ENCODE peak calls at places on chromosome 4, in six cellular contexts. X is GM23338, K is lung, J is stomach, U is DND-41, F is BE2C. R is an unnamed sample.

GRCh38 chr4:156884183-156884582 is 87.4 kb downstream of the PDGFC start:
- DNase-seq in K (no peak), F (no peak), J (no peak), X (no peak), U (no peak), R (no peak)

GRCh38 chr4:25842229-25842840 is 20.5 kb downstream of the SEL1L3 start:
- DNase-seq in K (no peak), U (no peak), J (no peak), X (peak; percentile 75), F (no peak), R (peak; percentile 35)

GRCh38 chr4:114472269-114473032 is 126.2 kb upstream of the UGT8 start:
- DNase-seq in F (no peak), J (no peak), K (no peak), U (no peak), X (no peak), R (no peak)

GRCh38 chr4:2059034-2059725 is at the start of gene NAT8L:
- DNase-seq in F (peak; percentile 70), U (peak; percentile 23), J (no peak), X (peak; percentile 83), K (no peak), R (no peak)

GRCh38 chr4:39932776-39933402 is 44.8 kb downstream of the PDS5A start:
- DNase-seq in U (no peak), F (no peak), K (no peak), J (no peak), X (no peak), R (no peak)

GRCh38 chr4:149709640-149710039 is 106.0 kb downstream of the IQCM start:
- DNase-seq in J (no peak), F (no peak), K (no peak), X (no peak), U (no peak), R (no peak)

GRCh38 chr4:47278631-47279030 is 184.9 kb downstream of the COMMD8 start:
- DNase-seq in X (no peak), U (no peak), K (no peak), F (no peak), J (no peak), R (no peak)

GRCh38 chr4:5206391-5206790 is 155.1 kb downstream of the STK32B start:
- DNase-seq in X (no peak), J (no peak), K (no peak), F (peak; percentile 71), U (no peak), R (no peak)

GRCh38 chr4:31089815-31090214 is 369.6 kb downstream of the PCDH7 start:
- DNase-seq in X (no peak), F (peak; percentile 18), J (peak; percentile 92), U (no peak), K (peak; percentile 86), R (no peak)

GRCh38 chr4:158008551-158009218 is 164.1 kb downstream of the GASK1B start:
- DNase-seq in J (no peak), X (no peak), F (no peak), U (no peak), K (no peak), R (no peak)

GRCh38 chr4:40628888-40629287 is 776 bp downstream of the RBM47 start:
- DNase-seq in F (no peak), U (no peak), J (no peak), X (peak; percentile 44), K (no peak), R (no peak)

GRCh38 chr4:39825741-39826231 is 127.8 kb downstream of the UBE2K start:
- DNase-seq in J (no peak), X (no peak), K (no peak), U (no peak), F (no peak), R (no peak)

GRCh38 chr4:41098093-41098492 is 116.2 kb downstream of the APBB2 start:
- DNase-seq in J (no peak), U (no peak), F (no peak), K (no peak), X (no peak), R (no peak)

GRCh38 chr4:26105815-26106699 is 192.0 kb downstream of the SMIM20 start:
- DNase-seq in U (no peak), J (no peak), X (no peak), K (no peak), F (no peak), R (no peak)

GRCh38 chr4:184168406-184169019 is 49.2 kb downstream of the ENPP6 start:
- DNase-seq in X (peak; percentile 86), J (peak; percentile 81), K (peak; percentile 65), U (peak; percentile 35), F (peak; percentile 85), R (peak; percentile 64)

GRCh38 chr4:142402156-142402555 is 443.9 kb downstream of the INPP4B start:
- DNase-seq in F (no peak), J (no peak), X (no peak), K (no peak), U (no peak), R (no peak)

GRCh38 chr4:1399508-1400190 is 6.6 kb downstream of the NKX1-1 start:
- DNase-seq in U (no peak), K (no peak), F (peak; percentile 4), X (no peak), J (no peak), R (no peak)

GRCh38 chr4:185969657-185970056 is 99.3 kb upstream of the TLR3 start:
- DNase-seq in F (no peak), U (no peak), K (no peak), J (no peak), X (no peak), R (no peak)

GRCh38 chr4:105972946-105973621 is 77.8 kb downstream of the NPNT start:
- DNase-seq in J (no peak), F (no peak), K (no peak), X (peak; percentile 45), U (no peak), R (no peak)

GRCh38 chr4:39232100-39232499 is 49.8 kb downstream of the WDR19 start:
- DNase-seq in K (no peak), J (no peak), X (no peak), U (no peak), F (no peak), R (no peak)

GRCh38 chr4:168265327-168265726 is 53.2 kb downstream of the DDX60 start:
- DNase-seq in X (no peak), F (no peak), U (no peak), K (no peak), J (no peak), R (no peak)

GRCh38 chr4:108135549-108136209 is 33.1 kb downstream of the LEF1 start:
- DNase-seq in K (no peak), F (no peak), J (no peak), U (no peak), X (peak; percentile 88), R (no peak)

GRCh38 chr4:101304916-101305315 is 42.4 kb downstream of the PPP3CA start:
- DNase-seq in U (no peak), F (no peak), K (no peak), X (peak; percentile 34), J (no peak), R (no peak)

GRCh38 chr4:73674451-73674919 is 54.2 kb upstream of the RASSF6 start:
- DNase-seq in K (no peak), U (no peak), X (no peak), J (no peak), F (no peak), R (no peak)

GRCh38 chr4:121693450-121693849 is 3.3 kb downstream of the ANXA5 start:
- DNase-seq in X (no peak), U (no peak), F (no peak), K (no peak), J (no peak), R (no peak)

DNA sequence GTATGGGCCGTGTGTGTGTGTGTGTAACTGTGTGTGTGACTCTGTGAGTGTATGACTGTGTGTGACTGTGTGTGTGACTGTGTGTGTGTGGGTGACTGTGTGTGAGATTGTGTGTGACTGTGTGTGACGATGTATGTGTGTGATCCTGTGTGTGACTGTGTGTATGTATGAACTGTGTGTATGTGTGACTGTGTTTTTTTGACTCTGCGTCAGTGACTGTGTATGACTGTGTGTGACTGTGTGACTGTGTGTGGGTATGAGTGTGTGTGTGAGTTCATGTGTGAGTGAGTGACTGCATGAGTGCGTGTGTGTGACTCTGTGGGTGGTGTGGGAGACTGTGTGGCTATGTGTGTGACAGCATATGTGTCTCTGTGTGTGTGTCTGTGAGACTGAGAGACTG is 81.8 kb downstream of the ZNF718 start:
- DNase-seq in U (no peak), J (no peak), F (no peak), X (no peak), K (no peak), R (no peak)
- H3K36me3 ChIP-seq in U (peaks cover 51% of the 10 kb centered on the region), J (peaks cover 20% of the 10 kb centered on the region), F (no peaks in the 10 kb centered on the region), X (peaks cover 12% of the 10 kb centered on the region), K (no peaks in the 10 kb centered on the region), R (no peaks in the 10 kb centered on the region)

GRCh38 chr4:72567036-72567435 is 2.0 kb downstream of the ADAMTS3 start:
- DNase-seq in K (no peak), X (no peak), U (no peak), F (no peak), J (no peak), R (no peak)

GRCh38 chr4:72566573-72566972 is 2.4 kb downstream of the ADAMTS3 start:
- DNase-seq in X (no peak), K (no peak), U (no peak), F (no peak), J (no peak), R (no peak)

GRCh38 chr4:72568959-72569718 is at the start of gene ADAMTS3:
- DNase-seq in F (peak; percentile 90), X (peak; percentile 92), U (peak; percentile 12), K (peak; percentile 54), J (peak; percentile 51), R (no peak)

GRCh38 chr4:72569719-72570235 is 756 bp upstream of the ADAMTS3 start:
- DNase-seq in U (no peak), F (no peak), K (no peak), X (no peak), J (no peak), R (no peak)

DNA sequence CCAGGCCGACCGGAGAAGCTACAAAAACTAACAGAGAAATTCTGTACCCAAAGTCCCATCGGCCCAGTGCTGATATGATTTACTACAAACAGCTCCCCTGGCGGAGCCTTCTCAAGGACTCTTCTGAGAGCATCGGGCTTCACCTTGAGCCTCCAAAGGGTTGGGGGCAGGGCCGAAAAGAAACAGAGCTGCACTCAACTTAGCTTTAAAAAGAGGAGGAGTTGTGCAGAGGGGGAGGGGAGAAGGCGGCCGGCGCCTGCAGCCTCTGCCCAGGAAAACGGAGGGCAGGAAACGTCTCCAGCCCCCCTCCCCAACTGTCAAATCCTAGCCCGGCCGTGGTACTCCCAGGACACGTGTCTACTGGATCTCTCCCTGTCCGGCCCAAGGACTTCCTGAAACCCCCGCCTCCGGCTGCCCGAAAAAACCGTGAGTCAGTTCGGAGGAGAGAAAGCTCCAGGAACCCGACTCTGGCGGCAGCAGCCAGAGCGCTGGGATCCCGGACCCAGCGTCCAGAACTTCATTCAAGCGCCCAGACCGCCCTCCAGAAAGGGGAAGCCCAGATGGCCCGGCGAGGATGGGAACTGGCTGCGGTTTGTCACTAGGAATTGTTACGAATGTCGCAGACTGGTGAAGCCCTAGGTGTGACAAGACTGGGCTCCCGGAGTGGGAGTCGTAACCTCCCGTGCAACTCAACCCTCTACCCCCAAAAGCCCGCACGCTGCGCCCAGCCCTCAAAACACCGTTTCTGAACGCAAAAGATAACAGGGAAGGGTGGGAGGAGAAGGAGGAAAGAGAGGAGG is 1.0 kb downstream of the ADAMTS3 start:
- DNase-seq in U (peak; percentile 22), K (peak; percentile 81), F (peak; percentile 79), X (peak; percentile 96), J (peak; percentile 40), R (no peak)
- H3K4me3 ChIP-seq in U (no peak overlapping the region), K (peak overlapping the region; percentile 27), F (peak overlapping the region; percentile 88), X (peak overlapping the region; percentile 86), J (peak overlapping the region; percentile 49), R (peak overlapping the region; percentile 28)

GRCh38 chr4:10013722-10014121 is 7.6 kb downstream of the SLC2A9 start:
- DNase-seq in U (peak; percentile 55), J (peak; percentile 82), K (peak; percentile 60), X (peak; percentile 87), F (peak; percentile 63), R (no peak)
- TF ChIP-seq CTCF in U (peak; percentile 61), J (no peak), K (peak; percentile 5), X (peak; percentile 88), F (peak; percentile 69), R (no peak)

GRCh38 chr4:103026868-103027267 is 7.4 kb upstream of the SLC9B1 start:
- DNase-seq in U (no peak), J (no peak), K (no peak), F (no peak), X (no peak), R (no peak)
- H3K36me3 ChIP-seq in U (peaks cover 38% of the 10 kb centered on the region), J (peaks cover 25% of the 10 kb centered on the region), K (no peaks in the 10 kb centered on the region), F (no peaks in the 10 kb centered on the region), X (no peaks in the 10 kb centered on the region), R (peaks cover 4% of the 10 kb centered on the region)